ENCODE peak calls at places on chromosomes 7 and 10, in eight cellular contexts. L is anterior cingulate cortex; U is T-helper 9 cell; O is naive thymus-derived CD4-positive, alpha-beta T cell; D is fibroblast of the conjunctiva; C is stimulated activated CD8-positive, alpha-beta memory T cell treated with anti-CD3 and anti-CD28 coated beads, Interleukin-12 subunit alpha, Interleukin-12 subunit beta, amount 100 ng/mL, for 1 hour; B is activated CD8-positive, alpha-beta memory T cell treated with anti-CD3 and anti-CD28 coated beads for 24 hours; N is NCI-H1092 treated with DMSO at 0.1 percent for 48 hours. S is an unnamed sample.

GRCh38 chr7:46544396-46545008 is 623.4 kb upstream of the IGFBP3 start:
- DNase-seq in L (no peak), U (no peak), O (no peak), D (peak; percentile 84), C (no peak), B (no peak), N (no peak), S (no peak)

GRCh38 chr10:117860823-117861222 is 185.9 kb downstream of the RAB11FIP2 start:
- DNase-seq in L (no peak), U (no peak), O (no peak), D (peak; percentile 17), C (no peak), B (no peak), N (no peak), S (no peak)

GRCh38 chr10:32952541-32953276 is 5.3 kb downstream of the ITGB1 start:
- DNase-seq in L (no peak), U (no peak), O (no peak), D (no peak), C (no peak), B (no peak), N (no peak), S (no peak)

GRCh38 chr10:118447478-118447877 is 105.4 kb upstream of the FAM204A start:
- DNase-seq in L (peak; percentile 5), U (no peak), O (no peak), D (no peak), C (no peak), B (no peak), N (no peak), S (no peak)

GRCh38 chr10:62019685-62020361 is 118.3 kb downstream of the ARID5B start:
- DNase-seq in L (no peak), U (no peak), O (no peak), D (no peak), C (no peak), B (no peak), N (no peak), S (no peak)

GRCh38 chr7:90474284-90475210 is 5.1 kb downstream of the PTTG1IP2 start:
- DNase-seq in L (no peak), U (no peak), O (no peak), D (peak; percentile 14), C (no peak), B (no peak), N (no peak), S (no peak)

GRCh38 chr7:44884553-44885393 is 557 bp downstream of the PURB start:
- DNase-seq in L (peak; percentile 21), U (peak; percentile 45), O (peak; percentile 46), D (peak; percentile 32), C (peak; percentile 35), B (peak; percentile 83), N (peak; percentile 61), S (peak; percentile 66)

GRCh38 chr10:24762161-24762924 is 38.7 kb upstream of the ARHGAP21 start:
- DNase-seq in L (no peak), U (no peak), O (no peak), D (no peak), C (no peak), B (no peak), N (no peak), S (no peak)

GRCh38 chr7:95684037-95684436 is 87.7 kb upstream of the PDK4 start:
- DNase-seq in L (no peak), U (no peak), O (no peak), D (peak; percentile 34), C (no peak), B (no peak), N (peak; percentile 35), S (no peak)

GRCh38 chr10:89454561-89455347 is 40.4 kb downstream of the IFIT5 start:
- DNase-seq in L (no peak), U (no peak), O (no peak), D (no peak), C (no peak), B (no peak), N (no peak), S (no peak)

GRCh38 chr7:617614-618538 is 98.2 kb upstream of the PDGFA start:
- DNase-seq in L (no peak), U (no peak), O (no peak), D (no peak), C (no peak), B (peak; percentile 76), N (no peak), S (no peak)

GRCh38 chr10:108301002-108301401 is 1136.5 kb upstream of the SORCS1 start:
- DNase-seq in L (no peak), U (no peak), O (no peak), D (no peak), C (no peak), B (no peak), N (no peak), S (no peak)

GRCh38 chr10:43229208-43230061 is 37.4 kb downstream of the RASGEF1A start:
- DNase-seq in L (no peak), U (peak; percentile 25), O (no peak), D (no peak), C (no peak), B (peak; percentile 78), N (no peak), S (peak; percentile 48)

GRCh38 chr7:101486764-101487458 is 124.2 kb downstream of the COL26A1 start:
- DNase-seq in L (no peak), U (no peak), O (no peak), D (no peak), C (no peak), B (no peak), N (no peak), S (no peak)

GRCh38 chr10:131346456-131346855 is 34.9 kb upstream of the TCERG1L start:
- DNase-seq in L (no peak), U (no peak), O (no peak), D (no peak), C (no peak), B (no peak), N (no peak), S (no peak)

GRCh38 chr10:77291596-77292505 is 345.8 kb downstream of the KCNMA1 start:
- DNase-seq in L (no peak), U (no peak), O (no peak), D (no peak), C (no peak), B (no peak), N (no peak), S (no peak)

GRCh38 chr10:28177944-28178637 is 124.8 kb downstream of the MPP7 start:
- DNase-seq in L (no peak), U (no peak), O (peak; percentile 23), D (no peak), C (no peak), B (peak; percentile 65), N (no peak), S (peak; percentile 23)

GRCh38 chr7:30348083-30348560 is 63.7 kb downstream of the ZNRF2 start:
- DNase-seq in L (no peak), U (peak; percentile 34), O (peak; percentile 74), D (peak; percentile 66), C (peak; percentile 15), B (no peak), N (no peak), S (peak; percentile 50)

GRCh38 chr7:19144661-19145428 is at the start of gene FERD3L:
- DNase-seq in L (no peak), U (no peak), O (no peak), D (no peak), C (no peak), B (no peak), N (no peak), S (no peak)

GRCh38 chr10:12697741-12698140 is 303.8 kb downstream of the CCDC3 start:
- DNase-seq in L (no peak), U (no peak), O (no peak), D (no peak), C (no peak), B (no peak), N (no peak), S (no peak)

GRCh38 chr7:44769381-44770209 is 20.9 kb downstream of the ZMIZ2 start:
- DNase-seq in L (no peak), U (no peak), O (no peak), D (peak; percentile 18), C (no peak), B (no peak), N (no peak), S (peak; percentile 27)

GRCh38 chr7:142231716-142232115 is 26.1 kb downstream of the PRSS58 start:
- DNase-seq in L (no peak), U (no peak), O (no peak), D (no peak), C (no peak), B (no peak), N (no peak), S (no peak)

GRCh38 chr10:94198324-94198723 is 164.4 kb downstream of the NOC3L start:
- DNase-seq in L (no peak), U (no peak), O (no peak), D (no peak), C (no peak), B (no peak), N (no peak), S (no peak)

GRCh38 chr10:87054373-87055295 is 34.5 kb downstream of the FAM25A start:
- DNase-seq in L (no peak), U (no peak), O (no peak), D (no peak), C (no peak), B (no peak), N (no peak), S (no peak)

GRCh38 chr7:147240468-147240867 is 1123.9 kb downstream of the CNTNAP2 start:
- DNase-seq in L (no peak), U (no peak), O (no peak), D (no peak), C (no peak), B (no peak), N (no peak), S (no peak)

GRCh38 chr10:35089641-35090161 is 440 bp downstream of the CUL2 start:
- DNase-seq in L (no peak), U (no peak), O (peak; percentile 34), D (no peak), C (no peak), B (no peak), N (no peak), S (peak; percentile 13)

GRCh38 chr10:77180104-77180503 is 457.5 kb downstream of the KCNMA1 start:
- DNase-seq in L (no peak), U (no peak), O (no peak), D (no peak), C (no peak), B (no peak), N (no peak), S (no peak)

GRCh38 chr10:57979466-57979865 is 288.2 kb downstream of the IPMK start:
- DNase-seq in L (no peak), U (no peak), O (no peak), D (no peak), C (no peak), B (no peak), N (no peak), S (no peak)

GRCh38 chr7:38398725-38399321 is 125.4 kb upstream of the TARP start:
- DNase-seq in L (no peak), U (peak; percentile 52), O (peak; percentile 61), D (peak; percentile 23), C (peak; percentile 40), B (peak; percentile 76), N (peak; percentile 46), S (peak; percentile 44)

GRCh38 chr7:150980663-150981062 is 2.5 kb upstream of the KCNH2 start:
- DNase-seq in L (no peak), U (no peak), O (no peak), D (no peak), C (no peak), B (no peak), N (peak; percentile 17), S (no peak)

S was measured in effector memory CD8-positive, alpha-beta T cell.